ENCODE peak calls at places on chromosomes 6 and 20, in four cellular contexts. N, P, T and J are unnamed samples.

GRCh38 chr6:87574237-87574636 is 15.6 kb downstream of the RARS2 start:
- DNase-seq in N (no peak), P (no peak), T (no peak), J (no peak)

GRCh38 chr20:25644814-25645213 is 21.0 kb upstream of the NANP start:
- DNase-seq in N (no peak), P (no peak), T (no peak), J (no peak)

GRCh38 chr20:62366370-62367135 is 559 bp downstream of the LAMA5 start:
- DNase-seq in N (peak), P (no peak), T (no peak), J (peak)

GRCh38 chr6:119727504-119728219 is 378.1 kb upstream of the MAN1A1 start:
- DNase-seq in N (peak), P (no peak), T (no peak), J (no peak)

GRCh38 chr6:96621983-96622382 is 59.1 kb downstream of the FHL5 start:
- DNase-seq in N (no peak), P (no peak), T (no peak), J (no peak)

GRCh38 chr20:34709836-34710567 is 5.9 kb downstream of the TP53INP2 start:
- DNase-seq in N (peak), P (no peak), T (peak), J (peak)

GRCh38 chr6:100271625-100272024 is 193.1 kb downstream of the SIM1 start:
- DNase-seq in N (no peak), P (no peak), T (no peak), J (no peak)

GRCh38 chr20:44580581-44581268 is 1.7 kb upstream of the PKIG start:
- DNase-seq in N (no peak), P (no peak), T (no peak), J (no peak)

GRCh38 chr6:74899416-74899815 is 306.4 kb downstream of the COL12A1 start:
- DNase-seq in N (no peak), P (peak), T (no peak), J (no peak)

GRCh38 chr20:49483018-49483705 is 694 bp upstream of the KCNB1 start:
- DNase-seq in N (no peak), P (no peak), T (no peak), J (peak)

GRCh38 chr6:142744836-142745235 is 200.1 kb downstream of the HIVEP2 start:
- DNase-seq in N (no peak), P (no peak), T (no peak), J (no peak)

GRCh38 chr6:129111853-129112252 is 228.9 kb downstream of the LAMA2 start:
- DNase-seq in N (no peak), P (no peak), T (no peak), J (no peak)

GRCh38 chr6:40645043-40645442 is 57.9 kb upstream of the LRFN2 start:
- DNase-seq in N (no peak), P (no peak), T (no peak), J (no peak)

GRCh38 chr6:17928514-17929430 is 58.7 kb downstream of the KIF13A start:
- DNase-seq in N (no peak), P (peak), T (no peak), J (no peak)

GRCh38 chr6:123962508-123962907 is 158.8 kb downstream of the NKAIN2 start:
- DNase-seq in N (peak), P (no peak), T (peak), J (no peak)

GRCh38 chr20:4192378-4193048 is 177.2 kb upstream of the RNF24 start:
- DNase-seq in N (no peak), P (peak), T (no peak), J (no peak)

GRCh38 chr6:152723398-152723797 is 25.7 kb downstream of the MYCT1 start:
- DNase-seq in N (no peak), P (no peak), T (no peak), J (peak)

GRCh38 chr20:10307359-10307735 is 88.7 kb downstream of the SNAP25 start:
- DNase-seq in N (no peak), P (no peak), T (no peak), J (no peak)

GRCh38 chr20:5002077-5002413 is 735 bp upstream of the SLC23A2 start:
- DNase-seq in N (no peak), P (no peak), T (no peak), J (peak)

GRCh38 chr20:47334022-47334551 is 22.4 kb downstream of the ZMYND8 start:
- DNase-seq in N (peak), P (peak), T (no peak), J (no peak)

GRCh38 chr6:109526905-109527628 is 44.0 kb upstream of the ZBTB24 start:
- DNase-seq in N (no peak), P (peak), T (no peak), J (peak)

GRCh38 chr20:2671977-2672376 is 8.0 kb upstream of the IDH3B start:
- DNase-seq in N (no peak), P (no peak), T (no peak), J (no peak)
- TF ChIP-seq CTCF in N (no peak), P (no peak), T (no peak), J (no peak)

GRCh38 chr6:6131492-6132109 is 124.9 kb upstream of the NRN1 start:
- DNase-seq in N (no peak), P (no peak), T (no peak), J (no peak)
- TF ChIP-seq CTCF in N (peak), P (peak), T (peak), J (peak)

GRCh38 chr6:125192610-125192930 is 39.0 kb downstream of the TPD52L1 start:
- DNase-seq in N (no peak), P (no peak), T (no peak), J (no peak)
- TF ChIP-seq CTCF in N (no peak), P (no peak), T (no peak), J (peak)

GRCh38 chr6:69096681-69097080 is 461.6 kb downstream of the ADGRB3 start:
- DNase-seq in N (no peak), P (no peak), T (no peak), J (no peak)

GRCh38 chr6:69100772-69101171 is 465.7 kb downstream of the ADGRB3 start:
- DNase-seq in N (no peak), P (no peak), T (no peak), J (no peak)

GRCh38 chr6:69097948-69098347 is 462.9 kb downstream of the ADGRB3 start:
- DNase-seq in N (no peak), P (no peak), T (no peak), J (no peak)

DNA sequence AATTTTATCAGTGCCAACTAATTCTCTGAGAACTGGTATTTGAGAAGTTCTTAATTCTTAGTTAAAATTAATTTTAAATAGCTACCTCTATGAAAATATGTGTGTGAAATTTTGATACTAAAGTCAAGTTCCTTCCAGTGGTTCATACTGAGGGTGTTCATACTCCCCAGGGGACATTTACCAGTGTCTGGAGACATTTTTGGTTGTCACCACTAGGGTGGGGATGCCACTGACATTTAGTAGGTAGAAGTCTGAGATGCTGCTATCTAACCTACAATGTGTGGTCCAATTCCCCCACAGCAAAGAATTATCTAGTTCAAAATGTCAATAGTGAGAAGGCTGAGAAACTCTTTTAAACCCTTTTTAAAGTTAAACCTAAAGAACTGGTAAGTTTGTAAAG is 463.8 kb downstream of the ADGRB3 start:
- DNase-seq in N (no peak), P (no peak), T (no peak), J (no peak)
- TF ChIP-seq CTCF in N (no peak), P (no peak), T (no peak), J (no peak)

DNA sequence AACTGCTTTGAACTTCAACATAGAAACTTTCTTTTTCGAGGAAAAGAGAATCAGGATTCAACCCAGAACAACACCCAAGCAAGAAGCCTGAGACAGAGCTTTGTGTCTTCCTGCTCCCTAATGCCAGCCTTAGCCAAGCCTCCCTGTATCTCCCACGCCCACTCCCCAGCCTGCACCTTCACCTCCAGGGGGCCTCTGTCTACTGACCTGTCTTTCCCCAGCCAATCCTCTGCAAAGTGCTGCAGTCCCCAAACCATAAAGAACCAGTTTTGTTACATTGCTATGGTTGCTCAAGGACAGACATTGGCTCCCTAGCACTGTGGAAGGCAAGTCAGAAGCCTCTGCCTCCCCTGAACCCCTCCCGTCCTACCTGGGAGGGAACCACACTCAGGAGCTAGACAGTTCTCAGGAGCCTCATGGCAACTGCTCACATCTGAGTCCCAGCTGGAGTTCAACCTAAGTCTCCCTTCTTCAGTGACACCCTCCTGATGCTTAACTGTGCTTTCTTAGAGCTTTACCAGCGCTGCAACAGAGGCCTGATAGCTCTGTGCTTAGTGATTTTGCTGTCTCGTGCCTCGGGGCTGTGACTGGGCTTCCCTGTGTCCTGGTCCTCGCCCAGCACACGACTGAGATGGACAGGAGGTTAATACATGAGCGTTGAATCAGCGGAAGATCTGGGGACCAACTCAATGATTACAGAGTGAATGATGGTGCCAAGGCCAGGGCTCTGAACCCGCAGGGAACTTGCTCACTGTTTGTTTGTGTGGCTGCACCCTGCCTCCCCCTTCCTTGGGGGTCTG is 101.5 kb upstream of the DUSP22 start:
- DNase-seq in N (no peak), P (no peak), T (no peak), J (no peak)
- TF ChIP-seq CTCF in N (no peak), P (no peak), T (no peak), J (no peak)

GRCh38 chr6:118080547-118080946 is 173.5 kb downstream of the SLC35F1 start:
- DNase-seq in N (no peak), P (no peak), T (no peak), J (no peak)
- TF ChIP-seq CTCF in N (no peak), P (no peak), T (no peak), J (peak)

GRCh38 chr6:156953125-156953477 is 175.9 kb downstream of the ARID1B start:
- DNase-seq in N (no peak), P (no peak), T (no peak), J (no peak)

GRCh38 chr6:156954191-156954590 is 177.0 kb downstream of the ARID1B start:
- DNase-seq in N (no peak), P (no peak), T (no peak), J (no peak)

GRCh38 chr6:156952401-156952800 is 175.2 kb downstream of the ARID1B start:
- DNase-seq in N (no peak), P (no peak), T (no peak), J (no peak)

GRCh38 chr6:156954781-156955180 is 177.6 kb downstream of the ARID1B start:
- DNase-seq in N (no peak), P (no peak), T (no peak), J (no peak)

DNA sequence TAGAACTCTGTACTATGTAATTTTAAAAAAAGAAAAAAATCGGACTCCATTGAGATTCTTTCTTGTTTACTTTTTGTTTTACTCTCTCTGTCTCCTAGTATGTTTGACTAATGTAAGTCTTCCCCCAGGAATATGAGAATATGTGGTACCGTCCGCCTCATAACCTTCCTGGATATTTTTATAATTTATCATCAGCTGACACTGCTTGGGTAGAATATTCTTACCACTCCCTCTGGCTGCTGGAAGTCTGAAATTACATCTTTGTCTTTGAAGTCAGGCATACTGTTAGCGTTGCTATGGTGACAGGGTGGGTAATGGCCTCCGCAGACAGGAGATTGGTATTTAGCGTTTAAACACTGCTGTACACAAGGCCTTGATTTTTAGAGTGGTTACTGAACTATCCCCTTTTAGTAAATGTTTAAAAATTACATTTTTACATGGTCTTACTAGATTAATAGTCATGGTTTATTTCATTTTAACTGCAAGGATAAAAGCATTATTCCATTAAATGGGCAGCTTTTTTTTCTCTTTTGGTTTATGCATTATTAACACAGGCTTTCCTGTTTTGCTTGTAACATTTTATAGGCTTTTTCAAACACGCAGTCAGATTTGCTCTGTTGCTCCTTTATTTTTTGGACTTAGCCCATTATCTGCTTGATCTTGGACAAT is 176.4 kb downstream of the ARID1B start:
- DNase-seq in N (no peak), P (peak), T (no peak), J (no peak)
- TF ChIP-seq CTCF in N (no peak), P (peak), T (no peak), J (no peak)

DNA sequence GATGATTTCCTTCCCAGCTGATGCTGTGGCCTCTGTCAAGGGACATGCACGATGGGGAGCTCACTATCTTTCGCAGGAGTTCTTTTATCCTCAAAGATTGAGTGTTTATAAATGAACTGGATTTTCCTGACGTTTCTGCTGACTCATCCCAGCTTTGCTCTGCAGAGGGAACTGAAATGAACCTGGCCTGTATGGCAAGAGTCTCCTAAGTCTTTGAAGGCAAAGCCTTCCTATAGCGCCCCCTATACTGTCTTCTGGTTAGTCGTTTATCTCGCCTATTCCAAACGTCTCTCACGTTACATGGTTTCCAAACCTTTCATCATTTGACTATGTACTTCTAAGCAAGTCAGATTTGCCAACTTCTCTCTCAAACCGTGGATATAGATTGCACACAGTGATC is 565.3 kb downstream of the KIF16B start:
- DNase-seq in N (no peak), P (peak), T (no peak), J (no peak)
- TF ChIP-seq CTCF in N (no peak), P (no peak), T (no peak), J (no peak)

GRCh38 chr6:105302617-105303128 is 100.2 kb downstream of the PREP start:
- DNase-seq in N (no peak), P (no peak), T (no peak), J (no peak)
- TF ChIP-seq CTCF in N (no peak), P (no peak), T (no peak), J (no peak)

DNA sequence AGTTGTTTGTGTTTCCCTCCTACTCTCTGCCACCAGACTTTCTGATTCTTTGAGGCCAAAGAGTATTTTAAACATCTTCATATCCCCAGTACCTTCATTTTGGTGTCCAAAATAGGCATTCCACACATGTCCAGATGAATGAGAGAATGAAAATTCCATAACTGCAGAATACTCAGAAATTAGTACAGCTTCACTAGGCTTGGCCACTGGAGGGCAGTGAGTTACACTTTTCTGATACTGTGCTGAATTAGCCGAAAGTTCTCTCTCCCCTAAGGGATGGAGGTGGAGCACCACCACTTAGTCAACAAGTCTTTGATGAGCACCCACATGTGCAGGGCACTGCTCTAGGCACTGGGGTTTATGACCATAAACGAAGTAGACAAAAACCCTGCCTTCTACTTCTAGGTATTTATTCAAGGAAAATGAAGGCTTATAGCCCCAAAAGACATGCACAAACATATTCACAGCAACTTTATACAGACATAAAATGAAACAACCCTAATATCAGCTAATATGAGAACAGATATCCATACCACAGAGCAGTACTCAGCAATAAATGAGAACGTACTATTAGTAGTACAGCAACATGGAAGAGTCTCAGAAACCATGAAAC is 46.1 kb upstream of the TMEM217 start:
- DNase-seq in N (no peak), P (peak), T (no peak), J (peak)
- TF ChIP-seq CTCF in N (peak), P (peak), T (no peak), J (peak)